ENCODE peak calls at places on chromosomes 2 and 18, in nine cellular contexts. One of them, this sample, is unnamed.

GRCh38 chr2:48838029-48838428 is 82.5 kb upstream of the LHCGR start:
- DNase-seq in stimulated activated CD4-positive, alpha-beta T cell treated with anti-CD3 and anti-CD28 coated beads, TNF-alpha, amount 100 ng/mL, for 48 hours: no peak
- DNase-seq in stimulated activated CD8-positive, alpha-beta memory T cell treated with anti-CD3 and anti-CD28 coated beads, Interleukin-15, amount 100 ng/mL, for 1 hour: no peak
- DNase-seq in NCI-H82: no peak
- DNase-seq in ascending aorta: no peak
- DNase-seq in activated CD8-positive, alpha-beta memory T cell treated with anti-CD3 and anti-CD28 coated beads for 48 hours: no peak
- DNase-seq in AG04449: no peak
- DNase-seq in naive thymus-derived CD8-positive, alpha-beta T cell: no peak
- DNase-seq in putamen: no peak
- DNase-seq in this sample: no peak

GRCh38 chr18:76548541-76548940 is 53.5 kb upstream of the ZNF516 start:
- DNase-seq in stimulated activated CD4-positive, alpha-beta T cell treated with anti-CD3 and anti-CD28 coated beads, TNF-alpha, amount 100 ng/mL, for 48 hours: no peak
- DNase-seq in stimulated activated CD8-positive, alpha-beta memory T cell treated with anti-CD3 and anti-CD28 coated beads, Interleukin-15, amount 100 ng/mL, for 1 hour: no peak
- DNase-seq in NCI-H82: no peak
- DNase-seq in ascending aorta: no peak
- DNase-seq in activated CD8-positive, alpha-beta memory T cell treated with anti-CD3 and anti-CD28 coated beads for 48 hours: no peak
- DNase-seq in AG04449: no peak
- DNase-seq in naive thymus-derived CD8-positive, alpha-beta T cell: no peak
- DNase-seq in putamen: no peak
- DNase-seq in this sample: no peak

GRCh38 chr2:80971-81736 is 34.8 kb upstream of the FAM110C start:
- DNase-seq in stimulated activated CD4-positive, alpha-beta T cell treated with anti-CD3 and anti-CD28 coated beads, TNF-alpha, amount 100 ng/mL, for 48 hours: no peak
- DNase-seq in stimulated activated CD8-positive, alpha-beta memory T cell treated with anti-CD3 and anti-CD28 coated beads, Interleukin-15, amount 100 ng/mL, for 1 hour: no peak
- DNase-seq in NCI-H82: no peak
- DNase-seq in ascending aorta: no peak
- DNase-seq in activated CD8-positive, alpha-beta memory T cell treated with anti-CD3 and anti-CD28 coated beads for 48 hours: no peak
- DNase-seq in AG04449: no peak
- DNase-seq in naive thymus-derived CD8-positive, alpha-beta T cell: no peak
- DNase-seq in putamen: no peak
- DNase-seq in this sample: no peak

GRCh38 chr2:37644191-37644590 is 27.3 kb downstream of the CDC42EP3 start:
- DNase-seq in stimulated activated CD4-positive, alpha-beta T cell treated with anti-CD3 and anti-CD28 coated beads, TNF-alpha, amount 100 ng/mL, for 48 hours: no peak
- DNase-seq in stimulated activated CD8-positive, alpha-beta memory T cell treated with anti-CD3 and anti-CD28 coated beads, Interleukin-15, amount 100 ng/mL, for 1 hour: no peak
- DNase-seq in NCI-H82: no peak
- DNase-seq in ascending aorta: no peak
- DNase-seq in activated CD8-positive, alpha-beta memory T cell treated with anti-CD3 and anti-CD28 coated beads for 48 hours: no peak
- DNase-seq in AG04449: no peak
- DNase-seq in naive thymus-derived CD8-positive, alpha-beta T cell: no peak
- DNase-seq in putamen: no peak
- DNase-seq in this sample: no peak

GRCh38 chr2:195408196-195408595 is 248.8 kb upstream of the SLC39A10 start:
- DNase-seq in stimulated activated CD4-positive, alpha-beta T cell treated with anti-CD3 and anti-CD28 coated beads, TNF-alpha, amount 100 ng/mL, for 48 hours: no peak
- DNase-seq in stimulated activated CD8-positive, alpha-beta memory T cell treated with anti-CD3 and anti-CD28 coated beads, Interleukin-15, amount 100 ng/mL, for 1 hour: no peak
- DNase-seq in NCI-H82: peak
- DNase-seq in ascending aorta: no peak
- DNase-seq in activated CD8-positive, alpha-beta memory T cell treated with anti-CD3 and anti-CD28 coated beads for 48 hours: no peak
- DNase-seq in AG04449: no peak
- DNase-seq in naive thymus-derived CD8-positive, alpha-beta T cell: no peak
- DNase-seq in putamen: no peak
- DNase-seq in this sample: no peak

GRCh38 chr2:234463626-234464290 is 33.1 kb downstream of the ARL4C start:
- DNase-seq in stimulated activated CD4-positive, alpha-beta T cell treated with anti-CD3 and anti-CD28 coated beads, TNF-alpha, amount 100 ng/mL, for 48 hours: peak
- DNase-seq in stimulated activated CD8-positive, alpha-beta memory T cell treated with anti-CD3 and anti-CD28 coated beads, Interleukin-15, amount 100 ng/mL, for 1 hour: peak
- DNase-seq in NCI-H82: no peak
- DNase-seq in ascending aorta: no peak
- DNase-seq in activated CD8-positive, alpha-beta memory T cell treated with anti-CD3 and anti-CD28 coated beads for 48 hours: no peak
- DNase-seq in AG04449: no peak
- DNase-seq in naive thymus-derived CD8-positive, alpha-beta T cell: peak
- DNase-seq in putamen: no peak
- DNase-seq in this sample: peak

GRCh38 chr2:12675801-12676200 is 40.9 kb upstream of the TRIB2 start:
- DNase-seq in stimulated activated CD4-positive, alpha-beta T cell treated with anti-CD3 and anti-CD28 coated beads, TNF-alpha, amount 100 ng/mL, for 48 hours: no peak
- DNase-seq in stimulated activated CD8-positive, alpha-beta memory T cell treated with anti-CD3 and anti-CD28 coated beads, Interleukin-15, amount 100 ng/mL, for 1 hour: no peak
- DNase-seq in NCI-H82: no peak
- DNase-seq in ascending aorta: no peak
- DNase-seq in activated CD8-positive, alpha-beta memory T cell treated with anti-CD3 and anti-CD28 coated beads for 48 hours: no peak
- DNase-seq in AG04449: no peak
- DNase-seq in naive thymus-derived CD8-positive, alpha-beta T cell: no peak
- DNase-seq in putamen: no peak
- DNase-seq in this sample: no peak

GRCh38 chr2:70733428-70734185 is 34.4 kb downstream of the ADD2 start:
- DNase-seq in stimulated activated CD4-positive, alpha-beta T cell treated with anti-CD3 and anti-CD28 coated beads, TNF-alpha, amount 100 ng/mL, for 48 hours: no peak
- DNase-seq in stimulated activated CD8-positive, alpha-beta memory T cell treated with anti-CD3 and anti-CD28 coated beads, Interleukin-15, amount 100 ng/mL, for 1 hour: no peak
- DNase-seq in NCI-H82: no peak
- DNase-seq in ascending aorta: no peak
- DNase-seq in activated CD8-positive, alpha-beta memory T cell treated with anti-CD3 and anti-CD28 coated beads for 48 hours: no peak
- DNase-seq in AG04449: no peak
- DNase-seq in naive thymus-derived CD8-positive, alpha-beta T cell: no peak
- DNase-seq in putamen: peak
- DNase-seq in this sample: no peak

GRCh38 chr18:23964282-23965238 is 50.0 kb upstream of the TTC39C start:
- DNase-seq in stimulated activated CD4-positive, alpha-beta T cell treated with anti-CD3 and anti-CD28 coated beads, TNF-alpha, amount 100 ng/mL, for 48 hours: no peak
- DNase-seq in stimulated activated CD8-positive, alpha-beta memory T cell treated with anti-CD3 and anti-CD28 coated beads, Interleukin-15, amount 100 ng/mL, for 1 hour: peak
- DNase-seq in NCI-H82: peak
- DNase-seq in ascending aorta: no peak
- DNase-seq in activated CD8-positive, alpha-beta memory T cell treated with anti-CD3 and anti-CD28 coated beads for 48 hours: no peak
- DNase-seq in AG04449: no peak
- DNase-seq in naive thymus-derived CD8-positive, alpha-beta T cell: peak
- DNase-seq in putamen: no peak
- DNase-seq in this sample: peak

GRCh38 chr2:68282814-68283812 is 30.8 kb upstream of the PPP3R1 start:
- DNase-seq in stimulated activated CD4-positive, alpha-beta T cell treated with anti-CD3 and anti-CD28 coated beads, TNF-alpha, amount 100 ng/mL, for 48 hours: peak
- DNase-seq in stimulated activated CD8-positive, alpha-beta memory T cell treated with anti-CD3 and anti-CD28 coated beads, Interleukin-15, amount 100 ng/mL, for 1 hour: no peak
- DNase-seq in NCI-H82: peak
- DNase-seq in ascending aorta: no peak
- DNase-seq in activated CD8-positive, alpha-beta memory T cell treated with anti-CD3 and anti-CD28 coated beads for 48 hours: no peak
- DNase-seq in AG04449: no peak
- DNase-seq in naive thymus-derived CD8-positive, alpha-beta T cell: peak
- DNase-seq in putamen: no peak
- DNase-seq in this sample: no peak

GRCh38 chr2:43220229-43220981 is 6.0 kb downstream of the ZFP36L2 start:
- DNase-seq in stimulated activated CD4-positive, alpha-beta T cell treated with anti-CD3 and anti-CD28 coated beads, TNF-alpha, amount 100 ng/mL, for 48 hours: no peak
- DNase-seq in stimulated activated CD8-positive, alpha-beta memory T cell treated with anti-CD3 and anti-CD28 coated beads, Interleukin-15, amount 100 ng/mL, for 1 hour: no peak
- DNase-seq in NCI-H82: no peak
- DNase-seq in ascending aorta: no peak
- DNase-seq in activated CD8-positive, alpha-beta memory T cell treated with anti-CD3 and anti-CD28 coated beads for 48 hours: no peak
- DNase-seq in AG04449: no peak
- DNase-seq in naive thymus-derived CD8-positive, alpha-beta T cell: no peak
- DNase-seq in putamen: no peak
- DNase-seq in this sample: no peak

GRCh38 chr2:125073440-125073839 is 1048.4 kb downstream of the CNTNAP5 start:
- DNase-seq in stimulated activated CD4-positive, alpha-beta T cell treated with anti-CD3 and anti-CD28 coated beads, TNF-alpha, amount 100 ng/mL, for 48 hours: no peak
- DNase-seq in stimulated activated CD8-positive, alpha-beta memory T cell treated with anti-CD3 and anti-CD28 coated beads, Interleukin-15, amount 100 ng/mL, for 1 hour: no peak
- DNase-seq in NCI-H82: no peak
- DNase-seq in ascending aorta: no peak
- DNase-seq in activated CD8-positive, alpha-beta memory T cell treated with anti-CD3 and anti-CD28 coated beads for 48 hours: no peak
- DNase-seq in AG04449: no peak
- DNase-seq in naive thymus-derived CD8-positive, alpha-beta T cell: no peak
- DNase-seq in putamen: no peak
- DNase-seq in this sample: no peak

GRCh38 chr18:61569176-61569892 is 236.1 kb downstream of the CDH20 start:
- DNase-seq in stimulated activated CD4-positive, alpha-beta T cell treated with anti-CD3 and anti-CD28 coated beads, TNF-alpha, amount 100 ng/mL, for 48 hours: no peak
- DNase-seq in stimulated activated CD8-positive, alpha-beta memory T cell treated with anti-CD3 and anti-CD28 coated beads, Interleukin-15, amount 100 ng/mL, for 1 hour: no peak
- DNase-seq in NCI-H82: no peak
- DNase-seq in ascending aorta: no peak
- DNase-seq in activated CD8-positive, alpha-beta memory T cell treated with anti-CD3 and anti-CD28 coated beads for 48 hours: no peak
- DNase-seq in AG04449: peak
- DNase-seq in naive thymus-derived CD8-positive, alpha-beta T cell: no peak
- DNase-seq in putamen: no peak
- DNase-seq in this sample: no peak

GRCh38 chr18:25759111-25759510 is 331.3 kb downstream of the SS18 start:
- DNase-seq in stimulated activated CD4-positive, alpha-beta T cell treated with anti-CD3 and anti-CD28 coated beads, TNF-alpha, amount 100 ng/mL, for 48 hours: no peak
- DNase-seq in stimulated activated CD8-positive, alpha-beta memory T cell treated with anti-CD3 and anti-CD28 coated beads, Interleukin-15, amount 100 ng/mL, for 1 hour: no peak
- DNase-seq in NCI-H82: no peak
- DNase-seq in ascending aorta: no peak
- DNase-seq in activated CD8-positive, alpha-beta memory T cell treated with anti-CD3 and anti-CD28 coated beads for 48 hours: no peak
- DNase-seq in AG04449: no peak
- DNase-seq in naive thymus-derived CD8-positive, alpha-beta T cell: no peak
- DNase-seq in putamen: no peak
- DNase-seq in this sample: no peak

GRCh38 chr2:43067254-43068052 is 159.0 kb downstream of the ZFP36L2 start:
- DNase-seq in stimulated activated CD4-positive, alpha-beta T cell treated with anti-CD3 and anti-CD28 coated beads, TNF-alpha, amount 100 ng/mL, for 48 hours: no peak
- DNase-seq in stimulated activated CD8-positive, alpha-beta memory T cell treated with anti-CD3 and anti-CD28 coated beads, Interleukin-15, amount 100 ng/mL, for 1 hour: no peak
- DNase-seq in NCI-H82: no peak
- DNase-seq in ascending aorta: peak
- DNase-seq in activated CD8-positive, alpha-beta memory T cell treated with anti-CD3 and anti-CD28 coated beads for 48 hours: no peak
- DNase-seq in AG04449: no peak
- DNase-seq in naive thymus-derived CD8-positive, alpha-beta T cell: no peak
- DNase-seq in putamen: no peak
- DNase-seq in this sample: no peak

GRCh38 chr2:11505652-11506610 is 27.9 kb upstream of the GREB1 start:
- DNase-seq in stimulated activated CD4-positive, alpha-beta T cell treated with anti-CD3 and anti-CD28 coated beads, TNF-alpha, amount 100 ng/mL, for 48 hours: no peak
- DNase-seq in stimulated activated CD8-positive, alpha-beta memory T cell treated with anti-CD3 and anti-CD28 coated beads, Interleukin-15, amount 100 ng/mL, for 1 hour: no peak
- DNase-seq in NCI-H82: no peak
- DNase-seq in ascending aorta: no peak
- DNase-seq in activated CD8-positive, alpha-beta memory T cell treated with anti-CD3 and anti-CD28 coated beads for 48 hours: no peak
- DNase-seq in AG04449: no peak
- DNase-seq in naive thymus-derived CD8-positive, alpha-beta T cell: no peak
- DNase-seq in putamen: no peak
- DNase-seq in this sample: no peak

GRCh38 chr2:23695214-23696162 is 231.4 kb downstream of the ATAD2B start:
- DNase-seq in stimulated activated CD4-positive, alpha-beta T cell treated with anti-CD3 and anti-CD28 coated beads, TNF-alpha, amount 100 ng/mL, for 48 hours: no peak
- DNase-seq in stimulated activated CD8-positive, alpha-beta memory T cell treated with anti-CD3 and anti-CD28 coated beads, Interleukin-15, amount 100 ng/mL, for 1 hour: no peak
- DNase-seq in NCI-H82: no peak
- DNase-seq in ascending aorta: no peak
- DNase-seq in activated CD8-positive, alpha-beta memory T cell treated with anti-CD3 and anti-CD28 coated beads for 48 hours: no peak
- DNase-seq in AG04449: no peak
- DNase-seq in naive thymus-derived CD8-positive, alpha-beta T cell: no peak
- DNase-seq in putamen: no peak
- DNase-seq in this sample: no peak

GRCh38 chr2:16295891-16296290 is 355.5 kb downstream of the MYCN start:
- DNase-seq in stimulated activated CD4-positive, alpha-beta T cell treated with anti-CD3 and anti-CD28 coated beads, TNF-alpha, amount 100 ng/mL, for 48 hours: no peak
- DNase-seq in stimulated activated CD8-positive, alpha-beta memory T cell treated with anti-CD3 and anti-CD28 coated beads, Interleukin-15, amount 100 ng/mL, for 1 hour: no peak
- DNase-seq in NCI-H82: no peak
- DNase-seq in ascending aorta: no peak
- DNase-seq in activated CD8-positive, alpha-beta memory T cell treated with anti-CD3 and anti-CD28 coated beads for 48 hours: no peak
- DNase-seq in AG04449: no peak
- DNase-seq in naive thymus-derived CD8-positive, alpha-beta T cell: no peak
- DNase-seq in putamen: no peak
- DNase-seq in this sample: no peak

GRCh38 chr2:230658877-230659652 is 53.6 kb upstream of the CAB39 start:
- DNase-seq in stimulated activated CD4-positive, alpha-beta T cell treated with anti-CD3 and anti-CD28 coated beads, TNF-alpha, amount 100 ng/mL, for 48 hours: peak
- DNase-seq in stimulated activated CD8-positive, alpha-beta memory T cell treated with anti-CD3 and anti-CD28 coated beads, Interleukin-15, amount 100 ng/mL, for 1 hour: no peak
- DNase-seq in NCI-H82: no peak
- DNase-seq in ascending aorta: no peak
- DNase-seq in activated CD8-positive, alpha-beta memory T cell treated with anti-CD3 and anti-CD28 coated beads for 48 hours: no peak
- DNase-seq in AG04449: no peak
- DNase-seq in naive thymus-derived CD8-positive, alpha-beta T cell: no peak
- DNase-seq in putamen: no peak
- DNase-seq in this sample: no peak

GRCh38 chr2:74583504-74583903 is 29.0 kb downstream of the DOK1 start:
- DNase-seq in stimulated activated CD4-positive, alpha-beta T cell treated with anti-CD3 and anti-CD28 coated beads, TNF-alpha, amount 100 ng/mL, for 48 hours: no peak
- DNase-seq in stimulated activated CD8-positive, alpha-beta memory T cell treated with anti-CD3 and anti-CD28 coated beads, Interleukin-15, amount 100 ng/mL, for 1 hour: no peak
- DNase-seq in NCI-H82: peak
- DNase-seq in ascending aorta: no peak
- DNase-seq in activated CD8-positive, alpha-beta memory T cell treated with anti-CD3 and anti-CD28 coated beads for 48 hours: no peak
- DNase-seq in AG04449: no peak
- DNase-seq in naive thymus-derived CD8-positive, alpha-beta T cell: no peak
- DNase-seq in putamen: no peak
- DNase-seq in this sample: no peak

GRCh38 chr2:204885747-204886146 is 340.5 kb downstream of the PARD3B start:
- DNase-seq in stimulated activated CD4-positive, alpha-beta T cell treated with anti-CD3 and anti-CD28 coated beads, TNF-alpha, amount 100 ng/mL, for 48 hours: no peak
- DNase-seq in stimulated activated CD8-positive, alpha-beta memory T cell treated with anti-CD3 and anti-CD28 coated beads, Interleukin-15, amount 100 ng/mL, for 1 hour: no peak
- DNase-seq in NCI-H82: peak
- DNase-seq in ascending aorta: no peak
- DNase-seq in activated CD8-positive, alpha-beta memory T cell treated with anti-CD3 and anti-CD28 coated beads for 48 hours: no peak
- DNase-seq in AG04449: no peak
- DNase-seq in naive thymus-derived CD8-positive, alpha-beta T cell: peak
- DNase-seq in putamen: no peak
- DNase-seq in this sample: no peak

GRCh38 chr18:48072428-48073204 is 142.2 kb upstream of the SMAD2 start:
- DNase-seq in stimulated activated CD4-positive, alpha-beta T cell treated with anti-CD3 and anti-CD28 coated beads, TNF-alpha, amount 100 ng/mL, for 48 hours: no peak
- DNase-seq in stimulated activated CD8-positive, alpha-beta memory T cell treated with anti-CD3 and anti-CD28 coated beads, Interleukin-15, amount 100 ng/mL, for 1 hour: no peak
- DNase-seq in NCI-H82: no peak
- DNase-seq in ascending aorta: no peak
- DNase-seq in activated CD8-positive, alpha-beta memory T cell treated with anti-CD3 and anti-CD28 coated beads for 48 hours: no peak
- DNase-seq in AG04449: no peak
- DNase-seq in naive thymus-derived CD8-positive, alpha-beta T cell: no peak
- DNase-seq in putamen: peak
- DNase-seq in this sample: no peak

GRCh38 chr18:58024139-58024538 is 19.9 kb upstream of the NEDD4L start:
- DNase-seq in stimulated activated CD4-positive, alpha-beta T cell treated with anti-CD3 and anti-CD28 coated beads, TNF-alpha, amount 100 ng/mL, for 48 hours: no peak
- DNase-seq in stimulated activated CD8-positive, alpha-beta memory T cell treated with anti-CD3 and anti-CD28 coated beads, Interleukin-15, amount 100 ng/mL, for 1 hour: no peak
- DNase-seq in NCI-H82: peak
- DNase-seq in ascending aorta: no peak
- DNase-seq in activated CD8-positive, alpha-beta memory T cell treated with anti-CD3 and anti-CD28 coated beads for 48 hours: no peak
- DNase-seq in AG04449: no peak
- DNase-seq in naive thymus-derived CD8-positive, alpha-beta T cell: no peak
- DNase-seq in putamen: no peak
- DNase-seq in this sample: no peak

GRCh38 chr2:26164641-26165211 is 8.2 kb upstream of the GAREM2 start:
- DNase-seq in stimulated activated CD4-positive, alpha-beta T cell treated with anti-CD3 and anti-CD28 coated beads, TNF-alpha, amount 100 ng/mL, for 48 hours: no peak
- DNase-seq in stimulated activated CD8-positive, alpha-beta memory T cell treated with anti-CD3 and anti-CD28 coated beads, Interleukin-15, amount 100 ng/mL, for 1 hour: no peak
- DNase-seq in NCI-H82: no peak
- DNase-seq in ascending aorta: no peak
- DNase-seq in activated CD8-positive, alpha-beta memory T cell treated with anti-CD3 and anti-CD28 coated beads for 48 hours: no peak
- DNase-seq in AG04449: no peak
- DNase-seq in naive thymus-derived CD8-positive, alpha-beta T cell: no peak
- DNase-seq in putamen: no peak
- DNase-seq in this sample: no peak

GRCh38 chr2:44952806-44953685 is 11.5 kb downstream of the SIX3 start:
- DNase-seq in stimulated activated CD4-positive, alpha-beta T cell treated with anti-CD3 and anti-CD28 coated beads, TNF-alpha, amount 100 ng/mL, for 48 hours: no peak
- DNase-seq in stimulated activated CD8-positive, alpha-beta memory T cell treated with anti-CD3 and anti-CD28 coated beads, Interleukin-15, amount 100 ng/mL, for 1 hour: no peak
- DNase-seq in NCI-H82: peak
- DNase-seq in ascending aorta: no peak
- DNase-seq in activated CD8-positive, alpha-beta memory T cell treated with anti-CD3 and anti-CD28 coated beads for 48 hours: no peak
- DNase-seq in AG04449: no peak
- DNase-seq in naive thymus-derived CD8-positive, alpha-beta T cell: no peak
- DNase-seq in putamen: no peak
- DNase-seq in this sample: no peak